ENCODE peak calls at places on chromosomes 2 and 18, in six cellular contexts. P is aorta; I is CD4-positive, alpha-beta T cell; R is activated CD8-positive, alpha-beta memory T cell treated with anti-CD3 and anti-CD28 coated beads, Interleukin-2, amount 10 ng/mL, durations not matched to agents 7 days and 5 days; S is stimulated activated naive CD8-positive, alpha-beta T cell treated with anti-CD3 and anti-CD28 coated beads, Interleukin-15, Interleukin-2, amounts not matched to agents 100 U/mL and 50 U/mL, for 24 hours; N is activated CD8-positive, alpha-beta T cell treated with anti-CD3 and anti-CD28 coated beads, Interleukin-2, amount 10 ng/mL, durations not matched to agents 7 days and 5 days. F is an unnamed sample.

GRCh38 chr2:197358927-197359326 is 48.3 kb upstream of the ANKRD44 start:
- ATAC-seq in P (no peak), S (peak; percentile 69), R (no peak), I (peak; percentile 54), N (peak; percentile 62), F (no peak)

GRCh38 chr2:38546064-38546463 is 56.7 kb downstream of the HNRNPLL start:
- ATAC-seq in R (no peak), N (no peak), S (no peak), I (no peak), P (no peak), F (no peak)

GRCh38 chr2:38178556-38179419 is 102.8 kb upstream of the CYP1B1 start:
- ATAC-seq in P (peak; percentile 49), S (no peak), I (no peak), R (no peak), N (no peak), F (peak; percentile 78)

GRCh38 chr18:9387891-9388290 is 53.3 kb downstream of the TWSG1 start:
- ATAC-seq in R (no peak), P (no peak), S (no peak), N (no peak), I (no peak), F (no peak)

GRCh38 chr2:131113566-131114227 is 8.6 kb downstream of the PLEKHB2 start:
- ATAC-seq in I (no peak), P (peak; percentile 15), N (no peak), S (no peak), R (no peak), F (no peak)

GRCh38 chr18:23883277-23883790 is 131.2 kb upstream of the TTC39C start:
- ATAC-seq in P (peak; percentile 80), N (no peak), I (no peak), R (no peak), S (peak; percentile 31), F (no peak)

GRCh38 chr18:41657189-41657588 is 297.8 kb upstream of the PIK3C3 start:
- ATAC-seq in N (no peak), S (no peak), R (no peak), P (no peak), I (no peak), F (no peak)

GRCh38 chr2:113105047-113105446 is 22.4 kb upstream of the IL1RN start:
- ATAC-seq in I (no peak), R (peak; percentile 86), N (peak; percentile 63), P (no peak), S (peak; percentile 67), F (peak; percentile 34)

GRCh38 chr18:44803019-44803650 is 122.4 kb downstream of the SETBP1 start:
- ATAC-seq in N (no peak), R (no peak), I (no peak), S (no peak), P (peak; percentile 91), F (peak; percentile 7)

GRCh38 chr18:49345931-49346696 is 114.3 kb downstream of the DYM start:
- ATAC-seq in P (no peak), I (no peak), N (no peak), S (no peak), R (no peak), F (no peak)

GRCh38 chr2:173079968-173080860 is 4.6 kb downstream of the MAP3K20 start:
- ATAC-seq in P (no peak), R (no peak), I (no peak), S (no peak), N (no peak), F (no peak)

GRCh38 chr2:68411397-68412126 is 46.5 kb downstream of the PLEK start:
- ATAC-seq in S (no peak), R (no peak), N (no peak), I (no peak), P (no peak), F (peak; percentile 99)

GRCh38 chr2:61911510-61911909 is 6.0 kb downstream of the COMMD1 start:
- ATAC-seq in R (peak; percentile 47), P (no peak), I (no peak), N (no peak), S (no peak), F (no peak)

GRCh38 chr2:117917223-117917917 is 96.5 kb downstream of the CCDC93 start:
- ATAC-seq in S (no peak), I (no peak), R (no peak), N (no peak), P (no peak), F (no peak)

GRCh38 chr2:106782658-106783057 is 103.3 kb downstream of the ST6GAL2 start:
- ATAC-seq in N (no peak), I (no peak), P (no peak), S (no peak), R (no peak), F (no peak)

GRCh38 chr2:128635361-128635900 is 316.8 kb upstream of the HS6ST1 start:
- ATAC-seq in R (no peak), S (no peak), N (no peak), I (no peak), P (no peak), F (no peak)

GRCh38 chr18:62768172-62768943 is 53.0 kb downstream of the PHLPP1 start:
- ATAC-seq in P (no peak), I (no peak), N (no peak), R (no peak), S (no peak), F (no peak)

GRCh38 chr2:172096661-172097547 is 5.8 kb downstream of the DLX2 start:
- ATAC-seq in P (no peak), R (no peak), S (no peak), N (no peak), I (no peak), F (no peak)

GRCh38 chr2:43070039-43070438 is 156.4 kb downstream of the ZFP36L2 start:
- ATAC-seq in N (no peak), S (no peak), R (no peak), I (no peak), P (no peak), F (no peak)

GRCh38 chr2:128746356-128746755 is 427.7 kb upstream of the HS6ST1 start:
- ATAC-seq in N (no peak), S (no peak), P (no peak), R (no peak), I (no peak), F (no peak)

GRCh38 chr2:196510246-196510645 is 129.3 kb upstream of the CCDC150 start:
- ATAC-seq in S (no peak), I (no peak), N (no peak), P (no peak), R (no peak), F (no peak)

GRCh38 chr2:177869912-177870311 is 202.7 kb downstream of the PDE11A start:
- ATAC-seq in P (no peak), R (no peak), N (no peak), S (no peak), I (no peak), F (no peak)

GRCh38 chr2:16055848-16056580 is 115.7 kb downstream of the MYCN start:
- ATAC-seq in P (no peak), N (no peak), R (no peak), I (no peak), S (no peak), F (peak; percentile 58)

GRCh38 chr2:97741686-97742085 is 28.3 kb downstream of the ZAP70 start:
- ATAC-seq in P (no peak), I (no peak), S (no peak), R (no peak), N (no peak), F (no peak)